ENCODE peak calls at places on chromosome 4, in seven cellular contexts. S is A172; R is stimulated activated naive CD8-positive, alpha-beta T cell treated with anti-CD3 and anti-CD28 coated beads, Interleukin-15, amount 100 ng/mL, for 72 hours; V is retinal pigment epithelial cell; P is iPS-NIHi11; D is activated T-cell treated with anti-CD3 and anti-CD28 coated beads for 24 hours; Q is transverse colon. L is an unnamed sample.

GRCh38 chr4:30789219-30789671 is 69.1 kb downstream of the PCDH7 start:
- DNase-seq in S (no peak), R (no peak), V (no peak), P (peak), D (no peak), Q (no peak), L (no peak)

GRCh38 chr4:24974252-24974580 is 56.5 kb downstream of the LGI2 start:
- DNase-seq in S (no peak), R (no peak), V (no peak), P (no peak), D (no peak), Q (peak), L (no peak)

GRCh38 chr4:11589676-11590075 is 161.0 kb upstream of the HS3ST1 start:
- DNase-seq in S (no peak), R (no peak), V (peak), P (no peak), D (no peak), Q (no peak), L (no peak)

GRCh38 chr4:127406187-127406586 is 226.6 kb upstream of the INTU start:
- DNase-seq in S (no peak), R (no peak), V (no peak), P (no peak), D (no peak), Q (no peak), L (no peak)

GRCh38 chr4:154738426-154738825 is 5.4 kb upstream of the LRAT start:
- DNase-seq in S (peak), R (no peak), V (no peak), P (no peak), D (no peak), Q (no peak), L (no peak)

GRCh38 chr4:139740121-139740520 is 74.5 kb downstream of the MGST2 start:
- DNase-seq in S (peak), R (no peak), V (no peak), P (no peak), D (no peak), Q (no peak), L (no peak)

GRCh38 chr4:951186-951585 is 18.9 kb downstream of the TMEM175 start:
- DNase-seq in S (no peak), R (no peak), V (no peak), P (peak), D (no peak), Q (no peak), L (no peak)

GRCh38 chr4:152605641-152606304 is 69.9 kb upstream of the FBXW7 start:
- DNase-seq in S (peak), R (no peak), V (no peak), P (no peak), D (no peak), Q (no peak), L (no peak)

GRCh38 chr4:175421506-175421905 is 390.6 kb downstream of the GPM6A start:
- DNase-seq in S (peak), R (no peak), V (peak), P (no peak), D (no peak), Q (no peak), L (no peak)

GRCh38 chr4:10490996-10491395 is 33.8 kb upstream of the ZNF518B start:
- DNase-seq in S (no peak), R (no peak), V (no peak), P (no peak), D (no peak), Q (no peak), L (no peak)

GRCh38 chr4:18366762-18367358 is 345.3 kb upstream of the LCORL start:
- DNase-seq in S (no peak), R (no peak), V (peak), P (no peak), D (no peak), Q (no peak), L (no peak)

GRCh38 chr4:78033859-78034258 is 23.3 kb upstream of the FRAS1 start:
- DNase-seq in S (no peak), R (no peak), V (no peak), P (no peak), D (no peak), Q (no peak), L (no peak)

GRCh38 chr4:89164400-89164799 is 53.1 kb downstream of the TIGD2 start:
- DNase-seq in S (no peak), R (no peak), V (no peak), P (no peak), D (no peak), Q (no peak), L (no peak)

L was measured in activated T-helper 9 cell treated with anti-CD3 and anti-CD28 coated beads, Interleukin-2, amount 50 U/mL, for 16 hours.